ENCODE peak calls at places on chromosomes 5 and 9, in eight cellular contexts. X, H, A, T, G, F, B and V are unnamed samples.

GRCh38 chr5:158145827-158146226 is 286.9 kb upstream of the CLINT1 start:
- DNase-seq in X (no peak), T (no peak), G (no peak), F (no peak), A (no peak), H (no peak), B (no peak), V (no peak)

GRCh38 chr5:62521319-62521718 is 57.3 kb upstream of the LRRC70 start:
- DNase-seq in G (no peak), A (no peak), X (no peak), B (no peak), F (no peak), T (no peak), H (no peak), V (no peak)

GRCh38 chr5:125032286-125032685 is 285.8 kb upstream of the ZNF608 start:
- DNase-seq in X (no peak), G (no peak), A (no peak), F (peak; percentile 42), H (no peak), T (no peak), B (no peak), V (no peak)

GRCh38 chr9:131349881-131350563 is 43.9 kb upstream of the PRRC2B start:
- DNase-seq in A (peak; percentile 89), T (peak; percentile 93), G (peak; percentile 86), X (peak; percentile 62), F (peak; percentile 77), H (peak; percentile 93), B (peak; percentile 82), V (peak; percentile 96)

GRCh38 chr5:111447822-111448221 is 64.5 kb downstream of the STARD4 start:
- DNase-seq in G (no peak), F (no peak), T (no peak), A (no peak), H (no peak), B (no peak), X (no peak), V (no peak)

GRCh38 chr5:18238321-18238720 is 604.1 kb downstream of the TAF11L14 start:
- DNase-seq in A (no peak), T (no peak), B (no peak), H (no peak), X (no peak), F (no peak), G (no peak), V (no peak)

GRCh38 chr5:180399931-180400330 is 46.8 kb upstream of the GFPT2 start:
- DNase-seq in H (no peak), T (no peak), F (no peak), X (no peak), A (no peak), B (no peak), G (no peak), V (no peak)

GRCh38 chr9:113654605-113655193 is 191.2 kb downstream of the RGS3 start:
- DNase-seq in T (no peak), G (peak; percentile 43), B (no peak), F (no peak), H (peak; percentile 27), X (no peak), A (peak; percentile 51), V (no peak)

GRCh38 chr5:81768960-81769452 is 18.1 kb upstream of the SSBP2 start:
- DNase-seq in H (no peak), B (no peak), T (no peak), F (peak; percentile 87), G (no peak), X (peak; percentile 35), A (no peak), V (no peak)

GRCh38 chr5:31225118-31225517 is 31.6 kb downstream of the CDH6 start:
- DNase-seq in F (peak; percentile 98), X (no peak), B (no peak), T (no peak), H (no peak), A (no peak), G (no peak), V (no peak)

GRCh38 chr5:56530031-56530430 is 285.3 kb upstream of the MAP3K1 start:
- DNase-seq in T (no peak), H (no peak), B (no peak), F (no peak), X (no peak), A (no peak), G (no peak), V (no peak)

GRCh38 chr5:144102361-144102760 is 68.1 kb downstream of the YIPF5 start:
- DNase-seq in F (peak; percentile 50), A (no peak), B (no peak), G (no peak), T (no peak), X (no peak), H (no peak), V (no peak)

GRCh38 chr5:138948391-138949222 is 73.5 kb upstream of the LRRTM2 start:
- DNase-seq in T (no peak), H (peak; percentile 27), F (no peak), X (no peak), B (no peak), A (no peak), G (no peak), V (peak; percentile 35)

GRCh38 chr5:127233590-127233989 is 57.0 kb upstream of the MEGF10 start:
- DNase-seq in H (no peak), G (no peak), T (no peak), F (no peak), B (no peak), X (no peak), A (no peak), V (no peak)

GRCh38 chr9:125462766-125463384 is 201.2 kb downstream of the GAPVD1 start:
- DNase-seq in G (no peak), T (no peak), F (peak; percentile 51), X (no peak), A (no peak), B (no peak), H (no peak), V (no peak)

GRCh38 chr5:124979174-124979573 is 232.7 kb upstream of the ZNF608 start:
- DNase-seq in T (no peak), F (peak; percentile 24), G (no peak), X (no peak), B (no peak), H (no peak), A (no peak), V (no peak)

GRCh38 chr9:88969646-88970373 is 21.5 kb upstream of the S1PR3 start:
- DNase-seq in B (no peak), F (no peak), T (no peak), X (no peak), G (no peak), A (no peak), H (peak; percentile 59), V (no peak)

GRCh38 chr5:102649731-102650130 is 105.4 kb upstream of the PAM start:
- DNase-seq in T (no peak), X (no peak), F (no peak), B (no peak), H (no peak), G (no peak), A (no peak), V (no peak)

GRCh38 chr9:89496645-89497044 is 1.3 kb downstream of the SEMA4D start:
- DNase-seq in B (no peak), A (no peak), H (no peak), X (no peak), T (peak; percentile 38), F (no peak), G (no peak), V (peak; percentile 79)

GRCh38 chr9:124079176-124079925 is 67.8 kb downstream of the LHX2 start:
- DNase-seq in X (no peak), G (peak; percentile 48), B (no peak), F (peak; percentile 66), A (no peak), H (no peak), T (no peak), V (no peak)

GRCh38 chr5:159814222-159814621 is 102.1 kb upstream of the ADRA1B start:
- DNase-seq in B (no peak), T (no peak), A (no peak), F (no peak), G (no peak), X (no peak), H (no peak), V (no peak)

GRCh38 chr5:36202521-36202961 is 39.2 kb downstream of the NADK2 start:
- DNase-seq in F (peak; percentile 54), T (no peak), H (no peak), X (no peak), B (no peak), G (no peak), A (no peak), V (no peak)

GRCh38 chr9:113941056-113941455 is 64.9 kb downstream of the ZNF618 start:
- DNase-seq in A (no peak), T (no peak), B (no peak), X (no peak), F (peak; percentile 21), G (no peak), H (no peak), V (no peak)

GRCh38 chr5:12662545-12663314 is 758.5 kb upstream of the CTNND2 start:
- DNase-seq in X (no peak), H (no peak), F (no peak), B (no peak), T (no peak), G (no peak), A (no peak), V (no peak)
- TF ChIP-seq POLR2A in X (no peak), H (no peak), F (no peak), B (no peak), T (no peak), G (no peak), A (no peak), V (no peak)

GRCh38 chr9:134477342-134477925 is 151.2 kb downstream of the RXRA start:
- DNase-seq in T (no peak), H (no peak), A (no peak), F (no peak), G (no peak), X (no peak), B (no peak), V (no peak)
- H3K27ac ChIP-seq in T (no peak overlapping the region), H (no peak overlapping the region), A (no peak overlapping the region), F (no peak overlapping the region), G (no peak overlapping the region), X (no peak overlapping the region), B (no peak overlapping the region), V (no peak overlapping the region)

GRCh38 chr9:121120386-121120785 is 45.6 kb downstream of the CNTRL start:
- DNase-seq in F (no peak), G (no peak), X (no peak), H (no peak), B (no peak), A (no peak), T (no peak), V (no peak)

GRCh38 chr9:121122450-121123032 is 47.8 kb downstream of the CNTRL start:
- DNase-seq in T (no peak), A (no peak), B (no peak), H (no peak), X (no peak), G (no peak), F (no peak), V (no peak)

GRCh38 chr9:121118266-121118665 is 43.5 kb downstream of the CNTRL start:
- DNase-seq in X (no peak), H (no peak), T (no peak), B (no peak), G (no peak), A (no peak), F (no peak), V (no peak)

GRCh38 chr9:121123816-121124536 is 49.2 kb downstream of the CNTRL start:
- DNase-seq in B (no peak), H (no peak), A (no peak), X (no peak), G (no peak), F (no peak), T (no peak), V (no peak)

GRCh38 chr9:121121582-121122087 is 46.9 kb downstream of the CNTRL start:
- DNase-seq in X (peak; percentile 90), B (peak; percentile 90), T (peak; percentile 98), G (peak; percentile 98), F (peak; percentile 94), A (peak; percentile 97), H (peak; percentile 99), V (peak; percentile 96)
- TF ChIP-seq POLR2A in X (peak; percentile 78), B (peak; percentile 75), T (no peak), G (no peak), F (no peak), A (no peak), H (no peak), V (peak; percentile 57)

GRCh38 chr5:151021771-151022170 is 1.4 kb downstream of the GPX3 start:
- DNase-seq in G (no peak), X (no peak), F (no peak), H (no peak), B (no peak), T (no peak), A (no peak), V (no peak)
- H3K27ac ChIP-seq in G (peak overlapping the region; percentile 92), X (no peak overlapping the region), F (no peak overlapping the region), H (no peak overlapping the region), B (peak overlapping the region; percentile 78), T (peak overlapping the region; percentile 88), A (peak overlapping the region; percentile 51), V (peak overlapping the region; percentile 77)